ENCODE peak calls at places on chromosomes 7 and 10, in nine cellular contexts. A is transverse colon, B is SK-N-SH, Y is Panc1, E is suprapubic skin, S is endothelial cell of umbilical vein, X is spleen, Z is stomach, O is K562. Q is an unnamed sample. For H3K9me3, the result is how much of the 10 kb centered on the place peaks cover.

GRCh38 chr7:29879609-29880008 is 73.3 kb downstream of the WIPF3 start:
- DNase-seq in A (no peak), B (no peak), Y (no peak), E (no peak), S (no peak), X (no peak), Z (no peak), O (no peak), Q (no peak)

GRCh38 chr10:115141254-115141653 is 48.1 kb downstream of the ATRNL1 start:
- DNase-seq in A (no peak), B (peak), Y (no peak), E (no peak), S (peak), X (no peak), Z (no peak), O (no peak), Q (no peak)

GRCh38 chr10:9510626-9511025 is 1456.1 kb downstream of the GATA3 start:
- DNase-seq in A (no peak), B (no peak), Y (no peak), E (no peak), S (no peak), X (no peak), Z (no peak), O (no peak), Q (no peak)

GRCh38 chr10:109898666-109899577 is 24.4 kb downstream of the XPNPEP1 start:
- DNase-seq in A (no peak), B (no peak), Y (no peak), E (no peak), S (peak), X (no peak), Z (no peak), O (peak), Q (no peak)

GRCh38 chr7:117689421-117689820 is 183.8 kb downstream of the CTTNBP2 start:
- DNase-seq in A (no peak), B (no peak), Y (no peak), E (no peak), S (no peak), X (no peak), Z (no peak), O (no peak), Q (no peak)

GRCh38 chr10:82558208-82558607 is 683.2 kb downstream of the NRG3 start:
- DNase-seq in A (no peak), B (no peak), Y (no peak), E (no peak), S (peak), X (no peak), Z (no peak), O (no peak), Q (no peak)

GRCh38 chr10:117217196-117217761 is 20.0 kb downstream of the KCNK18 start:
- DNase-seq in A (peak), B (no peak), Y (no peak), E (peak), S (no peak), X (peak), Z (no peak), O (no peak), Q (no peak)

GRCh38 chr7:101947899-101948298 is 130.5 kb downstream of the CUX1 start:
- DNase-seq in A (peak), B (peak), Y (no peak), E (no peak), S (peak), X (no peak), Z (peak), O (peak), Q (no peak)

GRCh38 chr10:128751284-128751683 is 625.1 kb upstream of the MKI67 start:
- DNase-seq in A (no peak), B (no peak), Y (no peak), E (no peak), S (no peak), X (no peak), Z (no peak), O (no peak), Q (no peak)

GRCh38 chr10:122301055-122301810 is 30.1 kb downstream of the BTBD16 start:
- DNase-seq in A (no peak), B (no peak), Y (no peak), E (no peak), S (peak), X (no peak), Z (no peak), O (no peak), Q (no peak)

GRCh38 chr10:93208717-93209464 is 135.2 kb downstream of the CYP26A1 start:
- DNase-seq in A (no peak), B (no peak), Y (no peak), E (no peak), S (no peak), X (no peak), Z (no peak), O (no peak), Q (peak)

GRCh38 chr10:110755781-110756180 is 111.6 kb downstream of the RBM20 start:
- DNase-seq in A (no peak), B (no peak), Y (no peak), E (no peak), S (no peak), X (no peak), Z (no peak), O (no peak), Q (no peak)

GRCh38 chr7:151859948-151860685 is 16.8 kb downstream of the PRKAG2 start:
- DNase-seq in A (no peak), B (no peak), Y (no peak), E (no peak), S (no peak), X (no peak), Z (no peak), O (no peak), Q (no peak)

GRCh38 chr7:139713061-139713460 is 64.7 kb downstream of the HIPK2 start:
- DNase-seq in A (no peak), B (no peak), Y (no peak), E (no peak), S (no peak), X (no peak), Z (no peak), O (no peak), Q (no peak)

GRCh38 chr7:38862666-38863065 is 46.3 kb downstream of the VPS41 start:
- DNase-seq in A (no peak), B (no peak), Y (no peak), E (no peak), S (no peak), X (no peak), Z (no peak), O (no peak), Q (no peak)

GRCh38 chr7:134478707-134479106 is 19.8 kb upstream of the AKR1B1 start:
- DNase-seq in A (no peak), B (no peak), Y (no peak), E (no peak), S (no peak), X (no peak), Z (no peak), O (no peak), Q (no peak)

GRCh38 chr7:108266489-108266888 is 136.3 kb upstream of the LAMB4 start:
- DNase-seq in A (no peak), B (no peak), Y (no peak), E (no peak), S (no peak), X (no peak), Z (no peak), O (no peak), Q (no peak)

GRCh38 chr10:47111329-47111862 is 188.6 kb upstream of the GDF10 start:
- DNase-seq in A (no peak), B (no peak), Y (no peak), E (no peak), S (no peak), X (no peak), Z (no peak), O (no peak), Q (no peak)

GRCh38 chr10:3293536-3294431 is 121.2 kb upstream of the PITRM1 start:
- DNase-seq in A (no peak), B (no peak), Y (no peak), E (no peak), S (no peak), X (no peak), Z (no peak), O (no peak), Q (peak)

GRCh38 chr10:133275683-133276092 is 980 bp downstream of the ADAM8 start:
- DNase-seq in A (no peak), B (no peak), Y (no peak), E (no peak), S (no peak), X (no peak), Z (no peak), O (peak), Q (no peak)

GRCh38 chr7:32158076-32158475 is 87.9 kb upstream of the PDE1C start:
- DNase-seq in A (no peak), B (no peak), Y (no peak), E (no peak), S (peak), X (no peak), Z (no peak), O (no peak), Q (no peak)

GRCh38 chr7:112453505-112454171 is 3.4 kb downstream of the IFRD1 start:
- DNase-seq in A (no peak), B (no peak), Y (no peak), E (no peak), S (peak), X (no peak), Z (no peak), O (no peak), Q (no peak)

GRCh38 chr7:117090820-117091219 is 137.5 kb downstream of the ST7 start:
- DNase-seq in A (no peak), B (no peak), Y (no peak), E (no peak), S (no peak), X (no peak), Z (no peak), O (no peak), Q (no peak)

GRCh38 chr7:3399858-3400257 is 98.8 kb downstream of the SDK1 start:
- DNase-seq in A (no peak), B (no peak), Y (no peak), E (no peak), S (peak), X (no peak), Z (no peak), O (no peak), Q (no peak)

GRCh38 chr10:16521311-16522016 is at the start of gene C1QL3:
- DNase-seq in A (no peak), B (peak), Y (no peak), E (no peak), S (no peak), X (no peak), Z (peak), O (no peak), Q (no peak)

GRCh38 chr10:6583447-6583846 is 3.4 kb upstream of the PRKCQ start:
- DNase-seq in A (no peak), B (no peak), Y (no peak), E (no peak), S (no peak), X (no peak), Z (no peak), O (peak), Q (no peak)

GRCh38 chr7:32618987-32619386 is 123.7 kb downstream of the AVL9 start:
- DNase-seq in A (no peak), B (no peak), Y (no peak), E (no peak), S (no peak), X (no peak), Z (no peak), O (no peak), Q (no peak)

GRCh38 chr7:117217636-117218035 is 105.2 kb downstream of the WNT2 start:
- DNase-seq in A (no peak), B (no peak), Y (no peak), E (no peak), S (no peak), X (no peak), Z (no peak), O (no peak), Q (no peak)

GRCh38 chr7:105281966-105282365 is 106.8 kb downstream of the SRPK2 start:
- DNase-seq in A (no peak), B (no peak), Y (no peak), E (no peak), S (no peak), X (no peak), Z (no peak), O (no peak), Q (no peak)

GRCh38 chr7:105278565-105278964 is 110.2 kb downstream of the SRPK2 start:
- DNase-seq in A (no peak), B (no peak), Y (no peak), E (no peak), S (no peak), X (no peak), Z (no peak), O (no peak), Q (no peak)

GRCh38 chr7:105277341-105277740 is 111.4 kb downstream of the SRPK2 start:
- DNase-seq in A (no peak), B (no peak), Y (no peak), E (no peak), S (no peak), X (no peak), Z (no peak), O (no peak), Q (no peak)

GRCh38 chr7:105279688-105280007 is 109.1 kb downstream of the SRPK2 start:
- DNase-seq in A (no peak), B (no peak), Y (no peak), E (no peak), S (no peak), X (no peak), Z (no peak), O (no peak), Q (no peak)

GRCh38 chr7:105278973-105279687 is 109.6 kb downstream of the SRPK2 start:
- DNase-seq in A (no peak), B (no peak), Y (no peak), E (no peak), S (no peak), X (no peak), Z (no peak), O (no peak), Q (no peak)
- H3K9me3 ChIP-seq in A (under half), B (under half), Y (under half), E (under half), S (under half), X (under half), Z (under half), O (under half), Q (under half)

DNA sequence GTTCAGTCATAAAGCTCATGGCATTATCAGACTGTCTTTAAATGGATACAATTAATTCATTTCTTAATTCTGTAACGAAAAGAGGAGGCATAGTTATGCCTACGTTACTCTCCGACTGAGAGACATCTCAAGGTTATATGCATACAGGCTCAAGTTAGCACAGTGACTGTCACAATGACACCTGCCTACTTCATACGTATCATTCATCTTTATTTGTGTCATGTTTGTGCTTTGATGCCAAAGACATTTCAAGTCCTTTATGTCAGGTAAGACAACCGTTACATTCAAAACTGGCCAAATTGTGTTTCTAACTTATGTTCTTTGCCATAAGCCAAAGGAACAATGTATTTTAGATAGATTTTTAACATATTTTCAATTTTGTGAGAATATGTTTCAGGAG is 328.8 kb upstream of the NRG3 start:
- DNase-seq in A (no peak), B (no peak), Y (no peak), E (no peak), S (no peak), X (no peak), Z (no peak), O (no peak), Q (no peak)
- TF ChIP-seq POLR2AphosphoS5 in A (no peak), B (no peak), Y (no peak), E (no peak), S (no peak), X (no peak), Z (no peak), O (no peak), Q (no peak)

DNA sequence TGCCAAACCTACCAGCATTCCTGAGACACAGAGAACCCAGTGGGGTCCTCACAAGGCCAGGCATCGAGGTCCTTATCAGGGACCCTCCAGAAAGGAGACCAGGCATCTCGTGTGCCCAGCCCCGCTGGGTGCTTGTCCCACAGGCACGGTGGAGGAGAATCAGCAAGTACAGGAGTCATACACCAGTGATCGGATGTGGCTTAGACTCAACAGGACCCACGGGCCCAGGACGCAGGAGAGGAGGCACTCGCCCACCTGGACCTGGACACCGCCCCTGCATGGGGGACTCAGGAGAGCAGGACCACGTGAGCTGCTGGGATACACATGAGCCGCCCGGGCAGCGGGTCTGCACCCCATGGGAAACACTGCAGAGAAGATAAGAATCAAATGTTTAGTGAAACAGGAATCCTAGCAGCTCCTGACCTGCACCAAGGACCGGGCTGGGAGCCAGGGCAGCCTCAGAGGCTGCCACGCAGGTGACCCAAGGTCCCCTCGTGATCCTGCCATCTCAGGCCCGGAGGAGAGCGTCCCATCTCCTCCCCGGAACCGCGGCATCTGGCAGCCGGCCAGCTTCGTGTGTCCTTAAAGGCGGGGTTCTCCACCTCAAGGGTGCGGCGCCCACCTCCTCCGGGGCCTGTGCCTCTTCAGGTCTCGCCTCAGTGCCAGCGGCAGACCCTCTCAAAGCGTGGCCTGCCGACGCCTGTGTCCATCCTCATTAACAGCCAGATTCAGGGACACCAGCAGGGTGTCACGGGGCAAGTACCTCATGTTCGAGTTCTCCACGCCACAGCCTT is 59.2 kb downstream of the FOXL3 start:
- DNase-seq in A (no peak), B (no peak), Y (no peak), E (no peak), S (no peak), X (no peak), Z (peak), O (no peak), Q (no peak)
- H3K9me3 ChIP-seq in A (under half), B (under half), Y (under half), E (under half), S (under half), X (under half), Z (under half), O (under half), Q (under half)

DNA sequence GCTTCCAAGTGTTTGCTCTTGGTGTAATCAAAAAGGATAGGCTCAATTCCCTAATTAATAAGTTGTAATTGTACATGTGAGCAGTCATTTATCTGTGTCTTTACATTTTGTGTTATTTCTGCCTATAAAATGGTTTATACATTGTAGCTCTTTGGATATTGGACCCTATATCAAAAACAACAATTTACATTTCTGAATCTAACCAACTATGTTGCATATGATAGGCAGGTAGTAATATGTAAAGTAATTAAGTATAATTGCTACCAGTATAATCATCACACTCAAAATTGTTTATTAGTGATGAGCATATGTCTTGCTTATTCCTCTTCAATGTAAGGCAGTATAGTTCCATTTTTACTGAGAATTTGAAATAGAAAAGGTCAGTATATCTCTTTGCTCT is 13.8 kb downstream of the AKR1C1 start:
- DNase-seq in A (no peak), B (no peak), Y (no peak), E (no peak), S (no peak), X (no peak), Z (no peak), O (no peak), Q (no peak)
- TF ChIP-seq POLR2AphosphoS5 in A (no peak), B (no peak), Y (no peak), E (no peak), S (no peak), X (no peak), Z (no peak), O (no peak), Q (no peak)

DNA sequence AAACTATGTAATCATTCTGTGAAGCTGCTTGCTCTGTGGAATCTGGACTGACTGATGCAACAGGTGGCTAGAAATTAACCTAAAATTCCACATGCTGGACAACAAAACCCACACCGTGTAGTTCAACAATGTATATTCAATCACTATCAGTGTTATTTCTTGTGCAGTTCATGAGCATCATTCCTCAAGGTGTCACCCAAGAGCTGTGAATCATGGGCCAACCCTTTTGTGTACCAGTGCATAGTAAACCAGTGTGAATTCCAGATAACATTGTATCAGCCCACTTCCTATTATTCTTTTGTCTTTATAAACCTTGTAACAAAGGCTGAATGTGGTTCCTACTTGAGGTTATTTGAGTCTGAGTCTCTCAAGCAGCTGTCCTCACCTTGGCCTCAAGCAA is 905.2 kb upstream of the ZNF722 start:
- DNase-seq in A (no peak), B (no peak), Y (no peak), E (no peak), S (no peak), X (no peak), Z (no peak), O (no peak), Q (no peak)
- H3K9me3 ChIP-seq in A (under half), B (under half), Y (under half), E (under half), S (under half), X (under half), Z (under half), O (under half), Q (half or more)

DNA sequence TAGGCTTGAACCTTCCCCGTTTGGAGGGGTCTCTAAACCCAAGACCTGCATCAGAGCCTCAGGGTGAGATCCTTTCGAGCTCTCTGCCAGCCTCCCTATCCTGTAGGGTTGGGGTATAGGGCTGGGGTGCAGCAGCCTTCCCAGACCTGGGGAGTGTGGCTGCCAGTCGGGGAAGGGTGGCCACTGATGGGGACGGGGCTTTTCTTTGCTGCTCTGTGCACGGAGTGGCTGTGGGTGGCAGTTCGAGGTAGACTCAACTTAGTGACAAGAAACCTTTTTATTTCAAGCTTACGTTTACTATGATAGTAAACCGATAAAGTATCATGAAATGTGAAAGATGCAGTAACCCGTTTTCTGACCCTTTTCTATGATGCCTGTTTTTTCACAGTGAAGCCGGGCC is 13.0 kb downstream of the ZNF316 start:
- DNase-seq in A (no peak), B (peak), Y (no peak), E (peak), S (no peak), X (peak), Z (no peak), O (no peak), Q (peak)
- TF ChIP-seq POLR2AphosphoS5 in A (no peak), B (no peak), Y (no peak), E (no peak), S (no peak), X (no peak), Z (no peak), O (no peak), Q (no peak)

DNA sequence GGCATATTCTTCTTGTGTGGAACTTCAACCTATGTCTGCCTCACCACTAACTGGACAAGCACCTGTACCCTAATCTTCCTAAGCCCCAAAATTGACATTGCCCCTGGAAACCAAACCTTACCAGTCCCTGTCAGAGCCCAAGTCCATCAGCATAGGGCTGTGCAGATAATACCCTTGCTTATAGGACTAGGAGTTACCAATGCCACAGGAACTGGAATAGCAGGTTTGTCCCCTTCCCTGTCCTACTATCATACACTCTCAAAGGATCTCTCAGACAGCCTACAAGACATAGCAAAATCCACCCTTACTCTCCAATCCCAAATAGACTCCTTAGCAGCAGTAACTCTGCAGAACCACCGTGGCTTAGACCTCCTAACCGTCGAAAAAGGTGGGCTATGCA is 19.8 kb downstream of the ZNF107 start:
- DNase-seq in A (no peak), B (no peak), Y (no peak), E (no peak), S (no peak), X (no peak), Z (no peak), O (no peak), Q (peak)
- H3K9me3 ChIP-seq in A (under half), B (under half), Y (under half), E (under half), S (under half), X (half or more), Z (under half), O (under half), Q (under half)

GRCh38 chr10:80078448-80079311 is at the start of gene TMEM254:
- DNase-seq in A (peak), B (peak), Y (peak), E (peak), S (peak), X (peak), Z (peak), O (peak), Q (peak)
- TF ChIP-seq POLR2AphosphoS5 in A (peak), B (peak), Y (peak), E (no peak), S (peak), X (peak), Z (peak), O (no peak), Q (peak)

Q was measured in breast epithelium.